ENCODE peak calls at places on chromosomes 3 and 15, in ten cellular contexts. F is GM23338; E is NCI-H2029; P is NCI-H1092; J is hypothalamus; V is fibroblast of pulmonary artery; T is CD8-positive, alpha-beta memory T cell; B is T-helper 2 cell; I is NCI-H774; O is skeletal muscle cell. N is an unnamed sample.

GRCh38 chr3:193702967-193703366 is 110.0 kb downstream of the OPA1 start:
- DNase-seq in T (no peak), I (no peak), V (peak), E (no peak), J (no peak), F (no peak), P (no peak), O (peak), B (no peak), N (no peak)

GRCh38 chr15:41507820-41508290 is 5.8 kb downstream of the LTK start:
- DNase-seq in T (no peak), J (no peak), P (no peak), F (no peak), E (peak), B (no peak), V (no peak), O (no peak), I (no peak), N (no peak)

GRCh38 chr15:40743921-40744809 is 10.9 kb downstream of the RMDN3 start:
- DNase-seq in P (no peak), F (peak), B (peak), J (no peak), O (peak), E (no peak), T (peak), V (peak), I (no peak), N (peak)

GRCh38 chr3:107325446-107325845 is 51.8 kb upstream of the CCDC54 start:
- DNase-seq in O (no peak), I (no peak), E (no peak), J (no peak), T (no peak), P (no peak), V (no peak), F (no peak), B (no peak), N (no peak)

GRCh38 chr15:43505723-43506122 is 11.7 kb upstream of the MAP1A start:
- DNase-seq in T (no peak), E (no peak), V (peak), O (peak), J (no peak), I (no peak), F (no peak), P (no peak), B (no peak), N (no peak)

GRCh38 chr3:52897130-52898109 is at the start of gene STIMATE:
- DNase-seq in F (peak), I (peak), B (peak), V (peak), T (peak), E (peak), O (peak), J (peak), P (no peak), N (peak)

GRCh38 chr15:57500979-57501576 is 90.6 kb upstream of the MYZAP start:
- DNase-seq in P (no peak), V (peak), I (no peak), B (no peak), J (no peak), T (no peak), O (no peak), F (no peak), E (no peak), N (no peak)

GRCh38 chr15:23690450-23690852 is 3.3 kb upstream of the NDN start:
- DNase-seq in V (peak), I (no peak), T (no peak), O (peak), J (peak), P (peak), B (no peak), E (no peak), F (peak), N (no peak)

GRCh38 chr15:61621146-61621545 is 392.0 kb upstream of the RORA start:
- DNase-seq in V (peak), J (no peak), F (peak), E (peak), T (no peak), O (no peak), I (peak), B (no peak), P (peak), N (no peak)

GRCh38 chr15:45641374-45641778 is 6.5 kb downstream of the SQOR start:
- DNase-seq in O (peak), E (peak), F (no peak), P (no peak), B (no peak), J (no peak), V (peak), I (no peak), T (no peak), N (no peak)

GRCh38 chr3:116492379-116492778 is 47.1 kb upstream of the LSAMP start:
- DNase-seq in J (no peak), O (no peak), F (no peak), B (no peak), V (no peak), E (no peak), T (no peak), I (no peak), P (no peak), N (no peak)

GRCh38 chr3:159825216-159825854 is 163.3 kb upstream of the IL12A start:
- DNase-seq in V (no peak), J (no peak), I (no peak), T (no peak), F (no peak), E (no peak), P (no peak), O (no peak), B (no peak), N (no peak)

GRCh38 chr3:65146149-65146548 is 458.3 kb upstream of the ADAMTS9 start:
- DNase-seq in P (no peak), I (no peak), F (peak), O (no peak), V (no peak), B (no peak), J (no peak), T (no peak), E (no peak), N (peak)

GRCh38 chr3:139934557-139935070 is 371 bp upstream of the CLSTN2 start:
- DNase-seq in P (peak), T (no peak), O (no peak), E (peak), V (no peak), I (peak), F (peak), J (no peak), B (no peak), N (no peak)

GRCh38 chr3:122966045-122966444 is 61.5 kb downstream of the SEMA5B start:
- DNase-seq in I (no peak), T (no peak), O (no peak), V (no peak), F (no peak), J (no peak), B (no peak), P (no peak), E (no peak), N (no peak)

GRCh38 chr3:105365536-105366301 is 990 bp upstream of the ALCAM start:
- DNase-seq in F (peak), V (peak), P (peak), E (no peak), T (peak), I (no peak), O (no peak), B (no peak), J (no peak), N (no peak)

GRCh38 chr3:56042326-56042951 is 425.8 kb downstream of the ERC2 start:
- DNase-seq in O (no peak), I (no peak), B (no peak), T (no peak), P (no peak), E (no peak), V (peak), J (no peak), F (peak), N (no peak)

GRCh38 chr3:10021856-10022775 is 4.1 kb upstream of the FANCD2 start:
- DNase-seq in T (no peak), F (no peak), B (no peak), E (no peak), J (no peak), P (no peak), O (no peak), I (no peak), V (no peak), N (no peak)

GRCh38 chr3:120093119-120093922 is 926 bp downstream of the GSK3B start:
- DNase-seq in E (no peak), J (no peak), T (peak), V (peak), O (peak), B (peak), F (peak), P (no peak), I (no peak), N (no peak)

GRCh38 chr3:47612879-47613278 is 34.2 kb upstream of the CSPG5 start:
- DNase-seq in E (no peak), O (no peak), J (no peak), B (no peak), V (no peak), T (no peak), P (no peak), F (no peak), I (no peak), N (no peak)

GRCh38 chr3:88824646-88825303 is 282.6 kb upstream of the EPHA3 start:
- DNase-seq in F (no peak), P (no peak), E (no peak), J (no peak), B (no peak), O (peak), V (no peak), I (no peak), T (no peak), N (no peak)

GRCh38 chr3:111758642-111759041 is 100.4 kb upstream of the PHLDB2 start:
- DNase-seq in P (no peak), T (no peak), V (peak), I (no peak), O (no peak), E (no peak), B (no peak), F (no peak), J (no peak), N (no peak)

GRCh38 chr3:125134952-125135351 is 77.6 kb downstream of the SLC12A8 start:
- DNase-seq in T (no peak), F (no peak), V (no peak), I (no peak), O (no peak), B (no peak), E (no peak), P (no peak), J (no peak), N (no peak)

N was measured in keratinocyte.